ENCODE peak calls at places on chromosomes 2 and 18, in eight cellular contexts. W is GM12878; U is astrocyte of the spinal cord; Y is Right ventricle myocardium inferior; A is T1000; L is posterior cingulate gyrus; C is CD8-positive, alpha-beta T cell; F is stimulated activated CD4-positive, alpha-beta T cell treated with anti-CD3 and anti-CD28 coated beads, Interleukin-2, amount 100 ng/mL, for 24 hours. M is an unnamed sample.

GRCh38 chr2:55595536-55595935 is 21.9 kb downstream of the PPP4R3B start:
- DNase-seq in W (no peak), U (no peak), Y (no peak), A (no peak), L (no peak), C (no peak), F (no peak), M (no peak)

GRCh38 chr18:11324956-11325873 is 175.8 kb upstream of the PIEZO2 start:
- DNase-seq in W (peak), U (peak), Y (no peak), A (no peak), L (no peak), C (no peak), F (no peak), M (no peak)

GRCh38 chr2:224887159-224887558 is 155.1 kb downstream of the DOCK10 start:
- DNase-seq in W (no peak), U (peak), Y (no peak), A (no peak), L (no peak), C (no peak), F (no peak), M (no peak)

GRCh38 chr2:163595033-163595432 is 140.8 kb downstream of the FIGN start:
- DNase-seq in W (no peak), U (peak), Y (no peak), A (no peak), L (no peak), C (no peak), F (no peak), M (no peak)

GRCh38 chr2:43311276-43311675 is 84.9 kb upstream of the ZFP36L2 start:
- DNase-seq in W (no peak), U (peak), Y (no peak), A (no peak), L (no peak), C (no peak), F (no peak), M (no peak)

GRCh38 chr18:59866551-59866950 is 33.2 kb upstream of the PMAIP1 start:
- DNase-seq in W (no peak), U (no peak), Y (no peak), A (no peak), L (no peak), C (no peak), F (no peak), M (no peak)

GRCh38 chr18:58536534-58537271 is 92.2 kb downstream of the ALPK2 start:
- DNase-seq in W (no peak), U (no peak), Y (no peak), A (no peak), L (no peak), C (no peak), F (no peak), M (no peak)

GRCh38 chr18:22309191-22309590 is 108.5 kb downstream of the CTAGE1 start:
- DNase-seq in W (no peak), U (peak), Y (no peak), A (no peak), L (no peak), C (no peak), F (no peak), M (no peak)

GRCh38 chr18:24396082-24396623 is 1.5 kb downstream of the OSBPL1A start:
- DNase-seq in W (no peak), U (no peak), Y (no peak), A (no peak), L (no peak), C (no peak), F (no peak), M (no peak)

GRCh38 chr18:59783138-59783537 is 85.9 kb upstream of the CCBE1 start:
- DNase-seq in W (peak), U (peak), Y (no peak), A (no peak), L (no peak), C (no peak), F (no peak), M (no peak)

GRCh38 chr2:39603436-39603835 is 62.3 kb upstream of the TMEM178A start:
- DNase-seq in W (no peak), U (no peak), Y (no peak), A (no peak), L (no peak), C (no peak), F (no peak), M (no peak)

GRCh38 chr2:226758886-226759660 is 40.5 kb downstream of the IRS1 start:
- DNase-seq in W (no peak), U (peak), Y (no peak), A (no peak), L (no peak), C (no peak), F (no peak), M (no peak)

GRCh38 chr18:76823574-76823973 is 1.2 kb downstream of the ZNF236 start:
- DNase-seq in W (no peak), U (peak), Y (no peak), A (no peak), L (no peak), C (no peak), F (peak), M (peak)

GRCh38 chr18:475202-475624 is 25.3 kb downstream of the COLEC12 start:
- DNase-seq in W (no peak), U (peak), Y (no peak), A (no peak), L (no peak), C (no peak), F (no peak), M (no peak)

GRCh38 chr18:685438-685837 is 27.0 kb downstream of the ENOSF1 start:
- DNase-seq in W (no peak), U (no peak), Y (no peak), A (no peak), L (no peak), C (no peak), F (no peak), M (no peak)

GRCh38 chr2:170076189-170076588 is 101.8 kb upstream of the MYO3B start:
- DNase-seq in W (no peak), U (no peak), Y (no peak), A (no peak), L (no peak), C (no peak), F (no peak), M (no peak)

GRCh38 chr2:177806025-177806424 is 266.6 kb downstream of the PDE11A start:
- DNase-seq in W (no peak), U (peak), Y (no peak), A (no peak), L (no peak), C (no peak), F (no peak), M (no peak)

GRCh38 chr2:112133344-112133743 is 4.8 kb upstream of the FBLN7 start:
- DNase-seq in W (no peak), U (no peak), Y (no peak), A (no peak), L (no peak), C (no peak), F (no peak), M (no peak)

GRCh38 chr18:36015629-36016028 is 43.1 kb downstream of the RMP24 start:
- DNase-seq in W (peak), U (no peak), Y (no peak), A (no peak), L (no peak), C (no peak), F (no peak), M (no peak)

GRCh38 chr2:233442028-233442310 is 87.7 kb downstream of the DGKD start:
- DNase-seq in W (no peak), U (no peak), Y (no peak), A (no peak), L (no peak), C (no peak), F (no peak), M (peak)

GRCh38 chr2:98550165-98550564 is 58.1 kb downstream of the COA5 start:
- DNase-seq in W (no peak), U (no peak), Y (no peak), A (no peak), L (no peak), C (peak), F (no peak), M (no peak)

GRCh38 chr2:50039445-50039844 is 885.1 kb upstream of the FSHR start:
- DNase-seq in W (no peak), U (no peak), Y (no peak), A (no peak), L (no peak), C (no peak), F (no peak), M (no peak)

GRCh38 chr2:50529600-50530218 is 502.2 kb downstream of the NRXN1 start:
- DNase-seq in W (no peak), U (peak), Y (no peak), A (no peak), L (no peak), C (no peak), F (no peak), M (no peak)

GRCh38 chr2:47654790-47655562 is 128.0 kb upstream of the MSH6 start:
- DNase-seq in W (peak), U (no peak), Y (no peak), A (no peak), L (no peak), C (no peak), F (no peak), M (no peak)

GRCh38 chr18:41719808-41720207 is 235.2 kb upstream of the PIK3C3 start:
- DNase-seq in W (no peak), U (no peak), Y (no peak), A (no peak), L (no peak), C (no peak), F (no peak), M (no peak)

GRCh38 chr2:188786368-188786781 is 187.8 kb upstream of the COL3A1 start:
- DNase-seq in W (no peak), U (peak), Y (no peak), A (no peak), L (no peak), C (no peak), F (no peak), M (no peak)

GRCh38 chr2:142880275-142880674 is 2.8 kb downstream of the KYNU start:
- DNase-seq in W (no peak), U (peak), Y (no peak), A (no peak), L (no peak), C (no peak), F (no peak), M (no peak)

GRCh38 chr2:39837856-39838453 is 58.9 kb upstream of the THUMPD2 start:
- DNase-seq in W (peak), U (peak), Y (no peak), A (no peak), L (no peak), C (no peak), F (no peak), M (no peak)

GRCh38 chr2:180240774-180241173 is 233.7 kb upstream of the CWC22 start:
- DNase-seq in W (no peak), U (peak), Y (no peak), A (no peak), L (no peak), C (no peak), F (no peak), M (no peak)

GRCh38 chr2:119932809-119933208 is 80.1 kb upstream of the EPB41L5 start:
- DNase-seq in W (no peak), U (no peak), Y (no peak), A (no peak), L (no peak), C (no peak), F (no peak), M (no peak)

GRCh38 chr2:50649626-50650397 is 382.1 kb downstream of the NRXN1 start:
- DNase-seq in W (no peak), U (peak), Y (no peak), A (peak), L (no peak), C (no peak), F (no peak), M (no peak)

GRCh38 chr18:3590096-3590655 is 140.2 kb downstream of the TGIF1 start:
- DNase-seq in W (no peak), U (no peak), Y (no peak), A (no peak), L (no peak), C (no peak), F (no peak), M (no peak)

GRCh38 chr2:115083711-115084110 is 641.3 kb downstream of the DPP10 start:
- DNase-seq in W (no peak), U (no peak), Y (no peak), A (no peak), L (no peak), C (no peak), F (no peak), M (no peak)

GRCh38 chr2:113316085-113316484 is 37.4 kb upstream of the PAX8 start:
- DNase-seq in W (no peak), U (no peak), Y (no peak), A (no peak), L (no peak), C (no peak), F (no peak), M (no peak)

GRCh38 chr2:206158563-206159345 is 490 bp downstream of the NDUFS1 start:
- DNase-seq in W (no peak), U (peak), Y (no peak), A (no peak), L (no peak), C (no peak), F (no peak), M (no peak)

GRCh38 chr18:67508146-67508545 is 8.4 kb downstream of the DSEL start:
- DNase-seq in W (no peak), U (no peak), Y (no peak), A (no peak), L (no peak), C (no peak), F (no peak), M (no peak)